ENCODE peak calls at places on chromosomes 1 and 21, in six cellular contexts. B, P, Y, S, J and M are unnamed samples. For H3K4me1, the result is how much of the 10 kb centered on the place peaks cover.

GRCh38 chr1:191595170-191595569 is 563.1 kb upstream of the RGS18 start:
- DNase-seq in B (no peak), S (no peak), J (no peak), P (no peak), Y (no peak), M (peak)

GRCh38 chr1:206714331-206715058 is 29.8 kb downstream of the MAPKAPK2 start:
- DNase-seq in J (no peak), S (no peak), B (no peak), P (peak), Y (no peak), M (peak)

GRCh38 chr1:237740831-237741230 is 149.9 kb downstream of the ZP4 start:
- DNase-seq in J (no peak), S (no peak), P (no peak), Y (no peak), B (no peak), M (no peak)

GRCh38 chr1:209873067-209873810 is 45.5 kb downstream of the UTP25 start:
- DNase-seq in J (no peak), S (no peak), B (no peak), Y (no peak), P (peak), M (no peak)

GRCh38 chr21:17454315-17455027 is 58.4 kb upstream of the CXADR start:
- DNase-seq in P (peak), J (no peak), S (no peak), B (peak), Y (peak), M (peak)

GRCh38 chr1:52769346-52770033 is 43.2 kb downstream of the ZYG11B start:
- DNase-seq in J (no peak), B (no peak), P (no peak), Y (no peak), S (no peak), M (no peak)

GRCh38 chr1:30664103-30664755 is 59.2 kb downstream of the MATN1 start:
- DNase-seq in P (no peak), S (no peak), J (no peak), B (no peak), Y (no peak), M (peak)

GRCh38 chr21:34882719-34883131 is 166.4 kb downstream of the RUNX1 start:
- DNase-seq in J (no peak), Y (no peak), P (no peak), S (no peak), B (no peak), M (no peak)

GRCh38 chr1:214583824-214584554 is 19.0 kb upstream of the CENPF start:
- DNase-seq in B (no peak), S (no peak), P (no peak), J (no peak), Y (no peak), M (no peak)

GRCh38 chr1:22935450-22935849 is 37.2 kb downstream of the LACTBL1 start:
- DNase-seq in J (no peak), Y (no peak), B (no peak), S (no peak), P (no peak), M (no peak)

GRCh38 chr1:29033829-29034466 is 89.8 kb downstream of the TMEM200B start:
- DNase-seq in P (peak), J (no peak), S (no peak), B (no peak), Y (peak), M (no peak)

GRCh38 chr1:183721041-183721440 is 67.9 kb upstream of the APOBEC4 start:
- DNase-seq in Y (no peak), J (no peak), P (no peak), S (no peak), B (no peak), M (no peak)
- TF ChIP-seq CTCF in Y (no peak), J (no peak), P (no peak), S (no peak), B (no peak), M (no peak)

GRCh38 chr1:9196129-9197040 is 38.2 kb upstream of the H6PD start:
- DNase-seq in J (peak), Y (peak), B (peak), P (peak), S (peak), M (no peak)
- H3K27ac ChIP-seq in J (no peak), Y (no peak), B (peak), P (peak), S (no peak), M (no peak)

GRCh38 chr1:27789511-27790154 is 16.6 kb downstream of the STX12 start:
- DNase-seq in Y (no peak), B (no peak), J (no peak), P (no peak), S (no peak), M (no peak)

GRCh38 chr1:27782950-27783349 is 9.9 kb downstream of the STX12 start:
- DNase-seq in P (no peak), S (no peak), B (no peak), Y (no peak), J (no peak), M (no peak)

GRCh38 chr1:27784664-27785063 is 11.6 kb downstream of the STX12 start:
- DNase-seq in S (no peak), B (no peak), P (no peak), J (no peak), Y (no peak), M (no peak)

GRCh38 chr1:27787895-27788294 is 14.9 kb downstream of the STX12 start:
- DNase-seq in P (peak), S (no peak), Y (peak), J (no peak), B (no peak), M (no peak)

GRCh38 chr1:27785763-27786162 is 12.7 kb downstream of the STX12 start:
- DNase-seq in J (no peak), Y (no peak), S (no peak), B (no peak), P (no peak), M (no peak)
- H3K4me1 ChIP-seq in J (under half), Y (under half), S (under half), B (half or more), P (under half), M (under half)

DNA sequence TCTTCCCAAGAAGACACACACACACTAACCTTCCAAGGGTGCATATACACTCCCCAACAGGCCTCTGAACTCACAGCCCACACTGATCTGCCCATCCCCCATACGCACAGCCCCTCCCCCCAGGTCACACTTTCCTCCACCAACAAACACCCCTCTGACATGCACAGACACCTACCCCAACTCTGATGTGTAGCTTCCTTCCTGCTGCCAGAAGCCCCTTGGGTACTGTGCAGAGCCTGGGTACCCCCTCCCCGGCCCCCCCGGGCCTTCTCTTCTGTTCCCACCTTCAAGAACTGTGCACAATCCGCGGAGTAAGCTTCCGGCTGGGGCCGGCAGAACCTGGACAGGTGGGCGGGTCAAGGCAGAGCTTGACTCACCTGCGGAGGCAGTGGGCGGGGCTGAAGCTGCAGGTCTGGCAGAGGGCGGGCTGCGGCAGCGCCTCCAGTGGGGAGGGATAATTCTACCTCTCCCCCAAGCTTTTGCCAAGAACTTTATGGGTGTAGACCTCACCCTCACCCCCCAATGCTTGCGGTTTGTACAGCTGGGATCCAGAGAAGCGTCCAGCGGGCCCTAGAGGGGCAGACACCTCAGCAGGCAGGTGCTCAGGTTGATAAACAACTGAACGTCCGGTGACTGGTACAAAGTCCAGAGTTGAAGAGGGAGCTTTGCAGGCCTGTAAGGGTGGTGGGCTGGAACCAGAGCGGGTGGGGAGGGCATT is at the start of gene C1orf210:
- DNase-seq in S (no peak), P (no peak), Y (no peak), B (no peak), J (no peak), M (peak)
- TF ChIP-seq CTCF in S (no peak), P (no peak), Y (no peak), B (no peak), J (no peak), M (peak)

DNA sequence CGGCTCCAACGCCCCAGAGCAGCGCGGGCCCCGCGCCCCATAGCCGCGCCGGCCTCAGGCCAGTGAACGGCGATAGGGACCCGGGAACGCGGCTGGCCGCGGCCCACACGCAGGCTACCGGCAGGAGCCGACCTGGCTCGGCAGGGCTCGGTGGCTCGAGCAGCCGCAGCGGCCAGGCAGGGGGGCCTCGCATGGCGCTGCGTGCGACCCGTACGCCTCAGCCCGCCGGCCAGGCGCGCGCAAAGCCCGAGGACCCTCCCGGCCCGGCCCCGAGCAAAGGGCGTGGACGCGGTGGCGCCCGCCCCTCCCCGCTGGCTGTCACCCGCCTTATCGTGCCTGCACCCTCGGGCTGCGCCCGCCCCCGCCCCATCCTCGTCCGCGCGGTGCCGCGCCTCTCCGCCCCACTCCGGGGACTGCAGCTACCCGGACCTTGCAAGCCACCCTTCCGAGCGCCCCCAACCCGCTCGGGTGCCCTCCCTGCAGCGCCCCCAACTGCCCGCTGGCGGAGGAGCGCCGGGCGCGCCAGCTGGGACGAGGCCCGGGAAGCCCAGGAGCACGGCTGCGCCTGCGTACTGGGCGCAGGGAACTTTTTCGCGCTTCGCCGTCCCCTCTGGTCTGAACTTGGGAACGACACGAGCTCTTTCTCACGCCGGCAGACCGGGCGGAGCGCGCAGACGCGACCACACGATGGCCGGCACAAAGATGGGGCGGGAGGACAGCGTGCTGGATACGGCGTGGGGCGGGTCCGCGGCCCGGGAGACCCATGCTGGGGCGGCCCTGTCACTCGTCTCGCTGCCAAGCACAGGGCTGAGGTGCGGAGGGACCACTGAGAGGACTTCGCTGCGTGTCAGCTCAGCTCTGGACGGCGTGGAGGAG is at the start of gene ABCB10:
- DNase-seq in J (peak), B (peak), P (peak), Y (peak), S (peak), M (peak)
- H3K27ac ChIP-seq in J (peak), B (peak), P (peak), Y (peak), S (peak), M (peak)

DNA sequence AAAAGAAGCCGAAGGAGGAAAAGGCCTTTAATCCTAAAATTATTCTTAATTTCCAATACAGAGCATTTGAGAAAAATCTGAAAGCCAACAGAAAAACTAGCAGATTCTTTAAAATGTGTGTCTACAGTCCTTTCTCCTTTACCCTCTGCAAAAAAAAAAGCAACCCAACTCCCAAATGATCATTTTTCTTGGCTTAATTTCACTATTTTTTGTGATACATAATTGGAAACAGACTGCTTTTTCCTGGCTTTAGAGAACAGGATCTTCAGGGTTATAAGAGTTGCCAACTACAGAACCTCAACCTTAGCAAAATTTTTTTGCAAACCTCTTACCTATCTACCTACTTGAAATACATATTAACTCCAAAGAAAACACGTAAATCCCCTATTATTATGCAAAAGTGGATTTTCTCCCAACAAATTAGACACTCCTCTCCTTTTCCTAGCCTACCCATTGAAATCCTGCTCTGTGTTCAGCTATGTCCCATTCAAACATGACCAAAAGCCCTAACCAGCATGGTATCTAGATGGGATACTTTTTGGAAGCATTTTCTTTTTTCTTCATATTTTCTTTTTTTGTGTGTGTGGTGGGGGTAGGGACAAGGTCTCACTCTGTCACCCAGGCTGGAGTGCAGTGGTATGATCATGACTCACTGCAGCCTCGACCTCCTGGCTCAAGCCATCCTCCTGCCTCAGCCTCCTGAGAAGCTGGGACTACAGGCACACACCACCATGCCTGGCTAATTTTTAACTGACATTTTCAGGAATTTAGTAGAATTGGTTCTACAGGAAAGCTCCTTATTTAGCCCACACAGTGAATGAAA is 9.0 kb downstream of the TGFBR3 start:
- DNase-seq in Y (no peak), J (no peak), S (no peak), P (no peak), B (no peak), M (no peak)
- H3K4me1 ChIP-seq in Y (under half), J (under half), S (under half), P (under half), B (half or more), M (under half)

GRCh38 chr1:42680921-42681683 is 1.1 kb upstream of the YBX1 start:
- DNase-seq in B (no peak), J (no peak), S (no peak), P (peak), Y (peak), M (no peak)
- TF ChIP-seq CTCF in B (no peak), J (no peak), S (no peak), P (no peak), Y (no peak), M (no peak)

DNA sequence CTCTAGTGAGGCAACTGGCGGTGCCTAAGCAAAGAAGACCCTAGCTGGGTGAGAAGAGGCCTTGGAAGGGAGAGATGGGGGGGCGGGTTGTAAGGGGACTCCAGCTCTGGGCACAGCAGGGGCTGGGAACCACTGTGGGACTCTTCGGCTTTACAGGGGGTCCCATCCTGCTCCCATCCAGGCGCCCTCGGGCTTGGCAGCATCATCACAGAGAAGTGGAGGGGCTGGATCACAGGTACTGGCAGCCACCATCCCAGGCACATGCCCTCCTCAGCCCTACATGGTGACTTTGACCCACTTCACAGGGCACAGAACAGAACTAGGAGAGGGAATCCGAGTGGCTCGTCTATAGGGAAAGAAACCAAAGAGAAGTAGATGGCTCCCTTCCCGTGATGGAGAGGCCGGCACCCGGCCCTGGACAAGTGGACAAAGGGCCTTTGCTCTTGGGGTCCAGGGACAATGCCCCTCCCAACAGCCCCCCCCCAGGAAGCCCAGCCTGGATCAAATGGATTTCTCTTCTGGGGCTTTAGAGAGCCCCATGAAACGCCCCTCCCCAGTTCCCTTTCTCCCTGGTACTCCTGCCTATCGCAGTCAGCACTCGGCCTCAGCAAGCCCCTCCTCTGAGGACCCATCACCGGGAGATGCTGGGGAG is 54.0 kb upstream of the ECE1 start:
- DNase-seq in Y (no peak), B (no peak), J (no peak), S (no peak), P (no peak), M (no peak)
- H3K27ac ChIP-seq in Y (no peak), B (peak), J (peak), S (peak), P (peak), M (peak)

GRCh38 chr1:21914468-21914867 is 22.6 kb downstream of the HSPG2 start:
- DNase-seq in J (no peak), P (no peak), Y (no peak), S (no peak), B (no peak), M (no peak)

GRCh38 chr1:21914880-21915640 is 22.1 kb downstream of the HSPG2 start:
- DNase-seq in B (peak), S (no peak), P (peak), Y (no peak), J (no peak), M (peak)

GRCh38 chr1:21913763-21914162 is 23.3 kb downstream of the HSPG2 start:
- DNase-seq in Y (no peak), J (no peak), S (no peak), P (no peak), B (no peak), M (no peak)

GRCh38 chr1:21919520-21919919 is 17.6 kb downstream of the HSPG2 start:
- DNase-seq in J (no peak), S (no peak), B (no peak), P (peak), Y (no peak), M (no peak)

DNA sequence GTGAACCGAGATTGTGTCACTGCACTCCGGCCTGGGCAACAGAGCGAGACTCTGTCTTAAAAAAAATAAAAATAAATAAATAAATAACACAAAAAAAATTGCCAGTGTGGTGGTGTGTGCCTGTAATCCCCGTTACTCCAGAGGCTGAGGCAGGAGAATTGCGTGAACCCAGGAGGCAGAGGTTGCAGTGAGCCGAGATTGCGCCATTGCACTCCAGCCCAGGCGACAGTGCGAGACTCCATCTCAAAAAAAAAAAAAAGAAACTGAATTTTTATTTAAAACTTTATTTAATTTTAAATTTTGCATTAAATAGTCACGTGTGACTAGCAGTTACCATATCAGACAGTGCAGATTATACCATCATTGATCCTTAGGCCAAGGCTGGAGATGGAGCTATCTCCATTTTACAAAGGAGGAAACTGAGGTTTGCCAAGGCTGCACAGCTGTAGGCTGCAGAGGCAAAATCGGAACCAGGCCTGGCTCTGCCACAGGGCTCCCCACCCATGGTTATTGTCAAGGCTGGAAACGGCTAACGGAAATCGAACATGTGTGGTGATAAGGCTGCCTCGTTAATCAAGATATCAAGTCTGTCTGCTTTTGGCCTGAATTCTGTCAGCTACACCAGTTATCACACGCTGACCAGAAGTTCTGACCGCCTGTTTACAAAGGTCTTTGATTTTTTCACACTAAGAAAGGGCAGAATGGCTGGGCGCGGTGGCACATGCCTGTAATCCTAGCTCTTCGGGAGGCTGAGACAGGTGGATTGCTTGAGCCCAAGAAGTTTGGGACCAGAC is 20.5 kb downstream of the HSPG2 start:
- DNase-seq in Y (no peak), S (no peak), P (no peak), B (no peak), J (no peak), M (no peak)
- H3K4me1 ChIP-seq in Y (under half), S (half or more), P (under half), B (half or more), J (under half), M (under half)